ENCODE peak calls at places on chromosomes 4 and X, in five cellular contexts. One of them, this sample, is unnamed.

GRCh38 chrX:136199365-136199764 is 51.8 kb downstream of the MAP7D3 start:
- DNase-seq in CD8-positive, alpha-beta T cell: no peak
- DNase-seq in retinal pigment epithelial cell: no peak
- DNase-seq in choroid plexus epithelial cell: no peak
- DNase-seq in MCF 10A: peak; percentile 71
- DNase-seq in this sample: no peak

GRCh38 chrX:15988661-15989603 is 134.3 kb upstream of the AP1S2 start:
- DNase-seq in CD8-positive, alpha-beta T cell: no peak
- DNase-seq in retinal pigment epithelial cell: peak; percentile 70
- DNase-seq in choroid plexus epithelial cell: peak; percentile 53
- DNase-seq in MCF 10A: peak; percentile 60
- DNase-seq in this sample: no peak

GRCh38 chr4:24978291-24979072 is 52.3 kb downstream of the LGI2 start:
- DNase-seq in CD8-positive, alpha-beta T cell: no peak
- DNase-seq in retinal pigment epithelial cell: no peak
- DNase-seq in choroid plexus epithelial cell: no peak
- DNase-seq in MCF 10A: peak; percentile 41
- DNase-seq in this sample: no peak

GRCh38 chrX:49257846-49258748 is 6.4 kb downstream of the FOXP3 start:
- DNase-seq in CD8-positive, alpha-beta T cell: peak; percentile 16
- DNase-seq in retinal pigment epithelial cell: no peak
- DNase-seq in choroid plexus epithelial cell: no peak
- DNase-seq in MCF 10A: no peak
- DNase-seq in this sample: no peak

GRCh38 chr4:180028682-180029081 is 2214.5 kb upstream of the TENM3 start:
- DNase-seq in CD8-positive, alpha-beta T cell: no peak
- DNase-seq in retinal pigment epithelial cell: no peak
- DNase-seq in choroid plexus epithelial cell: peak; percentile 4
- DNase-seq in MCF 10A: peak; percentile 62
- DNase-seq in this sample: no peak

GRCh38 chrX:50967734-50968133 is 57.2 kb downstream of the BMP15 start:
- DNase-seq in CD8-positive, alpha-beta T cell: no peak
- DNase-seq in retinal pigment epithelial cell: no peak
- DNase-seq in choroid plexus epithelial cell: no peak
- DNase-seq in MCF 10A: peak; percentile 22
- DNase-seq in this sample: no peak

GRCh38 chrX:10106801-10107200 is 50.0 kb upstream of the CLCN4 start:
- DNase-seq in CD8-positive, alpha-beta T cell: peak; percentile 52
- DNase-seq in retinal pigment epithelial cell: no peak
- DNase-seq in choroid plexus epithelial cell: peak; percentile 26
- DNase-seq in MCF 10A: no peak
- DNase-seq in this sample: no peak

GRCh38 chrX:10433296-10433965 is 187.0 kb downstream of the MID1 start:
- DNase-seq in CD8-positive, alpha-beta T cell: no peak
- DNase-seq in retinal pigment epithelial cell: no peak
- DNase-seq in choroid plexus epithelial cell: no peak
- DNase-seq in MCF 10A: no peak
- DNase-seq in this sample: no peak

GRCh38 chr4:7666011-7666410 is 231.3 kb upstream of the PSAPL1 start:
- DNase-seq in CD8-positive, alpha-beta T cell: no peak
- DNase-seq in retinal pigment epithelial cell: no peak
- DNase-seq in choroid plexus epithelial cell: no peak
- DNase-seq in MCF 10A: no peak
- DNase-seq in this sample: no peak
- TF ChIP-seq CTCF in CD8-positive, alpha-beta T cell: no peak
- TF ChIP-seq CTCF in retinal pigment epithelial cell: no peak
- TF ChIP-seq CTCF in choroid plexus epithelial cell: no peak
- TF ChIP-seq CTCF in MCF 10A: no peak
- TF ChIP-seq CTCF in this sample: no peak

GRCh38 chr4:13627606-13628301 is at the start of gene BOD1L1:
- DNase-seq in CD8-positive, alpha-beta T cell: peak; percentile 74
- DNase-seq in retinal pigment epithelial cell: peak; percentile 71
- DNase-seq in choroid plexus epithelial cell: peak; percentile 90
- DNase-seq in MCF 10A: peak; percentile 91
- DNase-seq in this sample: peak; percentile 92
- TF ChIP-seq CTCF in CD8-positive, alpha-beta T cell: no peak
- TF ChIP-seq CTCF in retinal pigment epithelial cell: peak; percentile 55
- TF ChIP-seq CTCF in choroid plexus epithelial cell: peak; percentile 52
- TF ChIP-seq CTCF in MCF 10A: peak; percentile 11
- TF ChIP-seq CTCF in this sample: peak; percentile 57

DNA sequence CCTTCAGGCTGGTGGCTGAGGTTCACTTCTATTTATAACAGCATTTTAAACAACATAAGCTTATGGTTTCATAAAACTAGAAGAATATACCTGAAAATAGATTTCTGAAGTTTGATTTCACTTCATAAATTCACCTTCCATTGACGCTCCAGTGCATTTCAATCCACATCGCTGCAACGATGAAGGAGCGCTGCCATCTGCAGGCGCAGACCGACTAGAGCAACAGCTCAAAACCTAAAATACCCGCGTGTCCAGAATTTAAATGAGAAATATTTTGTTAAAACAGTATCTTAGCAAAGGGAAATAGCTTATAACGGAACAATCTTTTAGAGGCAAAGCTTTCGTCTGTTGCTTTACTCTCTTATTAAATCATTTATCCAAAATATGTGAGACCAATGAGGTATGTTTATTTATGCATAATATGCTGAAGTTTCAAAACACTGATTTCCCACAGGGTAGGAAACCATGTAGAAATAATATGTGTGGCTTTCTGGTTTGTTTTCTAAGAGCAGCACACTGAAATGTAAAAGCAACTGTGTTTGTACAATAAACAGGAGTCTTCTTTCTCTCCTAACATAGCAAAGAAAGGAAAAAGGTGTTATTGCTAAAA is 816.4 kb upstream of the FRG1 start:
- DNase-seq in CD8-positive, alpha-beta T cell: no peak
- DNase-seq in retinal pigment epithelial cell: no peak
- DNase-seq in choroid plexus epithelial cell: peak; percentile 54
- DNase-seq in MCF 10A: peak; percentile 47
- DNase-seq in this sample: no peak
- TF ChIP-seq CTCF in CD8-positive, alpha-beta T cell: no peak
- TF ChIP-seq CTCF in retinal pigment epithelial cell: peak; percentile 60
- TF ChIP-seq CTCF in choroid plexus epithelial cell: peak; percentile 82
- TF ChIP-seq CTCF in MCF 10A: peak; percentile 71
- TF ChIP-seq CTCF in this sample: no peak

GRCh38 chr4:69026974-69027373 is 69.3 kb upstream of the UGT2B7 start:
- DNase-seq in CD8-positive, alpha-beta T cell: no peak
- DNase-seq in retinal pigment epithelial cell: no peak
- DNase-seq in choroid plexus epithelial cell: no peak
- DNase-seq in MCF 10A: no peak
- DNase-seq in this sample: no peak

GRCh38 chr4:69025999-69026387 is 70.3 kb upstream of the UGT2B7 start:
- DNase-seq in CD8-positive, alpha-beta T cell: no peak
- DNase-seq in retinal pigment epithelial cell: no peak
- DNase-seq in choroid plexus epithelial cell: no peak
- DNase-seq in MCF 10A: no peak
- DNase-seq in this sample: no peak

DNA sequence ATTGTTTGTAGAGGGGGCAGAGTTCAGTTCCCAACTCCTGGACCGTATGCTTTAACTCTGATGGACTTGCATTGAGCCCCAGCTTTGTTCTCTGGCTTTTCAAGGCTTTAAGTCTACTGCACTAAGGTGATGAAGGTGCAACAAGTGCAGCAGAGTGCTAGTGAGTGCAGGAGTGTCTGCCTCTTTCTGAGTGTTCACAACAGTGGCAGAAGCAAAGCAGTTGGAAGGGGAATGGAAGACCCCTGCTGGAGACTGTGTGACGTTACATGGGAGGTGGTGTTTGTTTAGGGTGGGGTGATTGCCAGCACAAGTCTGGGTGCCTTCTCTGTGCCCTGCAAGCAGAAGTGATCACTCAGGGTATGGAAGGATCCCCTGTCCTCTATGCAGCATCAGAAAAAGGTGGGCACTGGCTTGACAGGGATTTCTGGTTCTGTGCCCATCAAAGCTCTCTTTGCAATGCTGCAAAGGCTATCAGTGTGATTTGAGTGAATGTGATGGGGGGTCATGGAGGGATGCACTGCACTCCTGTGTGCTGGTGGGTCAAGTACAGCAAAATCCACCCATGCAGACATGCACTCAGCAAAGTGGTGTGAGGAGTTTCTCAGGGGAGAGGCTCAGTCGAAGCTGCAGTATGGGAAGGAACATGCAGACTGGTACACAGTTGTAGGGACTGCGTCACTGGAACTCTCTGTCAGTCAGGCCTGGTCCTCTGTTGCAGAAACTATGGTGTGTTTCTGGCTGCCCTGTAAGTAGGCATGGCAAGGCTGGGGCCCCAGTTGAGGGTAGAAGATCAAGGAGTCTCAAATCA is 70.9 kb upstream of the UGT2B7 start:
- DNase-seq in CD8-positive, alpha-beta T cell: no peak
- DNase-seq in retinal pigment epithelial cell: no peak
- DNase-seq in choroid plexus epithelial cell: peak; percentile 12
- DNase-seq in MCF 10A: peak; percentile 23
- DNase-seq in this sample: no peak
- TF ChIP-seq CTCF in CD8-positive, alpha-beta T cell: no peak
- TF ChIP-seq CTCF in retinal pigment epithelial cell: peak; percentile 55
- TF ChIP-seq CTCF in choroid plexus epithelial cell: peak; percentile 48
- TF ChIP-seq CTCF in MCF 10A: peak; percentile 13
- TF ChIP-seq CTCF in this sample: no peak

GRCh38 chr4:155011163-155011825 is 197.1 kb upstream of the NPY2R start:
- DNase-seq in CD8-positive, alpha-beta T cell: no peak
- DNase-seq in retinal pigment epithelial cell: no peak
- DNase-seq in choroid plexus epithelial cell: no peak
- DNase-seq in MCF 10A: no peak
- DNase-seq in this sample: no peak

GRCh38 chr4:155008389-155008788 is 200.0 kb upstream of the NPY2R start:
- DNase-seq in CD8-positive, alpha-beta T cell: no peak
- DNase-seq in retinal pigment epithelial cell: peak; percentile 58
- DNase-seq in choroid plexus epithelial cell: no peak
- DNase-seq in MCF 10A: peak; percentile 20
- DNase-seq in this sample: no peak

GRCh38 chr4:155005395-155006087 is 202.9 kb upstream of the NPY2R start:
- DNase-seq in CD8-positive, alpha-beta T cell: no peak
- DNase-seq in retinal pigment epithelial cell: no peak
- DNase-seq in choroid plexus epithelial cell: peak; percentile 18
- DNase-seq in MCF 10A: peak; percentile 63
- DNase-seq in this sample: no peak

GRCh38 chr4:155009288-155009687 is 199.1 kb upstream of the NPY2R start:
- DNase-seq in CD8-positive, alpha-beta T cell: no peak
- DNase-seq in retinal pigment epithelial cell: no peak
- DNase-seq in choroid plexus epithelial cell: no peak
- DNase-seq in MCF 10A: no peak
- DNase-seq in this sample: no peak

DNA sequence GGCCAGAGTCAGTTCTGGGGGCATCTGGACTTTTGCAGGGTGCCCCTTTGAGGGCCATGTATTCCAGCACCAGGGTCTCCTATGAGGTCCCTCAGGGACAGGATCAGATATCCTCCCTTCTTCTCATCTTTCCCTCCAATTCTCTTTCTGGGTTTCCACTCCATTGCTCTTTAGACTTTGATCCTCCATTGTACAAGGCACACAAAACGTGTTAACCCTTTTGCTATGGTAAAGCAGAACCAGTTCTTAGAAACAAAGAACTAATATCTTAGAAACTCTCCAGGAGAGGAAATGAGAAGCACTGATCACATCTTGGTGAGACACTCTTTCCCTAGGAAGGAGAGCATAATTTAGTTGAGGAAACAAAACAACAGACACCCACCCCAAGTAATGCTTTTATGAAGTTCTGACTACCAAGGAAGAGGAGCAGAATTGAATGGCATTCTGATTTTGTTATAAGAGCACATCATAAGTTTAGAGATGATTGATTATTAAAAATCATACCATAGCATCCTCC is 200.7 kb upstream of the NPY2R start:
- DNase-seq in CD8-positive, alpha-beta T cell: no peak
- DNase-seq in retinal pigment epithelial cell: no peak
- DNase-seq in choroid plexus epithelial cell: peak; percentile 30
- DNase-seq in MCF 10A: no peak
- DNase-seq in this sample: no peak
- TF ChIP-seq CTCF in CD8-positive, alpha-beta T cell: no peak
- TF ChIP-seq CTCF in retinal pigment epithelial cell: no peak
- TF ChIP-seq CTCF in choroid plexus epithelial cell: no peak
- TF ChIP-seq CTCF in MCF 10A: no peak
- TF ChIP-seq CTCF in this sample: no peak

This sample was measured in GM13976.